ENCODE peak calls at places on chromosome 3, in six cellular contexts. One of them, this sample, is unnamed.

GRCh38 chr3:101509276-101509675 is 3.7 kb downstream of the SENP7 start:
- DNase-seq in GM12878: no peak
- DNase-seq in HepG2: no peak
- DNase-seq in SK-N-SH: no peak
- DNase-seq in H1: no peak
- DNase-seq in K562: no peak
- DNase-seq in this sample: no peak

GRCh38 chr3:78645628-78646310 is 1122.0 kb downstream of the ROBO1 start:
- DNase-seq in SK-N-SH: peak; percentile 36
- DNase-seq in H1: peak; percentile 23
- DNase-seq in GM12878: peak; percentile 39
- DNase-seq in HepG2: peak; percentile 78
- DNase-seq in K562: peak; percentile 35
- DNase-seq in this sample: peak; percentile 22

GRCh38 chr3:172034786-172035685 is 4.3 kb upstream of the FNDC3B start:
- DNase-seq in K562: peak; percentile 57
- DNase-seq in HepG2: no peak
- DNase-seq in SK-N-SH: peak; percentile 31
- DNase-seq in H1: no peak
- DNase-seq in GM12878: no peak
- DNase-seq in this sample: peak; percentile 26

GRCh38 chr3:147400111-147400510 is 6.2 kb downstream of the ZIC4 start:
- DNase-seq in GM12878: no peak
- DNase-seq in SK-N-SH: no peak
- DNase-seq in HepG2: no peak
- DNase-seq in H1: no peak
- DNase-seq in K562: no peak
- DNase-seq in this sample: no peak

GRCh38 chr3:159604151-159604581 is 384.5 kb upstream of the IL12A start:
- DNase-seq in SK-N-SH: no peak
- DNase-seq in K562: no peak
- DNase-seq in GM12878: no peak
- DNase-seq in H1: no peak
- DNase-seq in HepG2: no peak
- DNase-seq in this sample: no peak

GRCh38 chr3:187777331-187778046 is 32.2 kb upstream of the BCL6 start:
- DNase-seq in K562: no peak
- DNase-seq in GM12878: peak; percentile 46
- DNase-seq in SK-N-SH: no peak
- DNase-seq in H1: no peak
- DNase-seq in HepG2: no peak
- DNase-seq in this sample: peak; percentile 86

GRCh38 chr3:44439499-44440295 is 37.8 kb downstream of the ZNF445 start:
- DNase-seq in H1: no peak
- DNase-seq in K562: peak; percentile 94
- DNase-seq in HepG2: peak; percentile 97
- DNase-seq in SK-N-SH: peak; percentile 74
- DNase-seq in GM12878: peak; percentile 88
- DNase-seq in this sample: peak; percentile 99

GRCh38 chr3:75001330-75001729 is 386.9 kb upstream of the CNTN3 start:
- DNase-seq in SK-N-SH: peak; percentile 47
- DNase-seq in H1: no peak
- DNase-seq in GM12878: no peak
- DNase-seq in HepG2: peak; percentile 1
- DNase-seq in K562: no peak
- DNase-seq in this sample: no peak

GRCh38 chr3:172716476-172716875 is 5.6 kb upstream of the NCEH1 start:
- DNase-seq in GM12878: no peak
- DNase-seq in SK-N-SH: no peak
- DNase-seq in H1: no peak
- DNase-seq in K562: no peak
- DNase-seq in HepG2: no peak
- DNase-seq in this sample: peak; percentile 57

GRCh38 chr3:61378321-61378720 is 127.1 kb upstream of the FHIT start:
- DNase-seq in K562: no peak
- DNase-seq in GM12878: no peak
- DNase-seq in HepG2: no peak
- DNase-seq in SK-N-SH: no peak
- DNase-seq in H1: no peak
- DNase-seq in this sample: no peak

GRCh38 chr3:171156455-171157005 is 130.0 kb upstream of the SLC2A2 start:
- DNase-seq in K562: no peak
- DNase-seq in HepG2: peak; percentile 15
- DNase-seq in GM12878: no peak
- DNase-seq in SK-N-SH: no peak
- DNase-seq in H1: no peak
- DNase-seq in this sample: no peak

GRCh38 chr3:131338948-131339640 is 42.5 kb upstream of the NUDT16 start:
- DNase-seq in H1: no peak
- DNase-seq in K562: no peak
- DNase-seq in SK-N-SH: no peak
- DNase-seq in GM12878: no peak
- DNase-seq in HepG2: no peak
- DNase-seq in this sample: no peak

GRCh38 chr3:130929827-130930226 is 35.9 kb downstream of the ATP2C1 start:
- DNase-seq in SK-N-SH: peak; percentile 18
- DNase-seq in H1: no peak
- DNase-seq in K562: no peak
- DNase-seq in GM12878: no peak
- DNase-seq in HepG2: no peak
- DNase-seq in this sample: no peak

GRCh38 chr3:43394071-43394501 is 107.7 kb downstream of the SNRK start:
- DNase-seq in SK-N-SH: no peak
- DNase-seq in HepG2: no peak
- DNase-seq in H1: no peak
- DNase-seq in K562: no peak
- DNase-seq in GM12878: no peak
- DNase-seq in this sample: no peak

GRCh38 chr3:72820405-72820804 is 27.8 kb downstream of the SHQ1 start:
- DNase-seq in K562: no peak
- DNase-seq in HepG2: no peak
- DNase-seq in GM12878: no peak
- DNase-seq in H1: no peak
- DNase-seq in SK-N-SH: no peak
- DNase-seq in this sample: peak; percentile 23
- TF ChIP-seq GABPA in K562: no peak
- TF ChIP-seq GABPA in HepG2: no peak
- TF ChIP-seq GABPA in GM12878: no peak
- TF ChIP-seq GABPA in H1: no peak
- TF ChIP-seq GABPA in SK-N-SH: no peak
- TF ChIP-seq GABPA in this sample: no peak

GRCh38 chr3:6809349-6809748 is 51.6 kb upstream of the GRM7 start:
- DNase-seq in SK-N-SH: no peak
- DNase-seq in H1: no peak
- DNase-seq in K562: no peak
- DNase-seq in GM12878: no peak
- DNase-seq in HepG2: no peak
- DNase-seq in this sample: no peak

GRCh38 chr3:6803652-6804051 is 57.3 kb upstream of the GRM7 start:
- DNase-seq in SK-N-SH: no peak
- DNase-seq in K562: no peak
- DNase-seq in GM12878: no peak
- DNase-seq in HepG2: no peak
- DNase-seq in H1: no peak
- DNase-seq in this sample: no peak

GRCh38 chr3:6806991-6807390 is 53.9 kb upstream of the GRM7 start:
- DNase-seq in K562: no peak
- DNase-seq in SK-N-SH: no peak
- DNase-seq in HepG2: no peak
- DNase-seq in H1: no peak
- DNase-seq in GM12878: no peak
- DNase-seq in this sample: no peak

GRCh38 chr3:6805236-6805635 is 55.7 kb upstream of the GRM7 start:
- DNase-seq in SK-N-SH: no peak
- DNase-seq in K562: no peak
- DNase-seq in HepG2: no peak
- DNase-seq in GM12878: no peak
- DNase-seq in H1: no peak
- DNase-seq in this sample: no peak

GRCh38 chr3:6807967-6808588 is 52.8 kb upstream of the GRM7 start:
- DNase-seq in K562: no peak
- DNase-seq in GM12878: no peak
- DNase-seq in HepG2: no peak
- DNase-seq in SK-N-SH: no peak
- DNase-seq in H1: no peak
- DNase-seq in this sample: no peak
- TF ChIP-seq GABPA in K562: no peak
- TF ChIP-seq GABPA in GM12878: no peak
- TF ChIP-seq GABPA in HepG2: no peak
- TF ChIP-seq GABPA in SK-N-SH: no peak
- TF ChIP-seq GABPA in H1: no peak
- TF ChIP-seq GABPA in this sample: no peak

DNA sequence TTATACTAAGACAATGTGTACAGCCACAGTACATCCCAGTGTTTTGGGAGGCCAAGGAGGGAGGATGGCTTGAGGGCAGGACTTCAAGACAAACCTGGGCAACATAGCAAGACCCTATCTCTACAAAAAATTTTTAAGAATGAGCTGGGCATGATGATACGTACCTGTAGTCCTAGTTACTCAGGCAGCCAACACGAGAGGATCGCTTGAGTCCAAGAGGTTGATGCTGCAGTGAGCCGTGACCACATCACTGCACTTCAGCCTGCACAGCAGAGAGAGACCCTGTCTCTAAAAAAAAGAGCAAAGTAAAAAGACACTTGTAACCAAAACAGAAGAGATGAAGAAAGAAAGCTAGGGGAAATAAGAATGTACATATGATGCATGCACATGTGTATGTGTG is 38.5 kb downstream of the HES1 start:
- DNase-seq in K562: no peak
- DNase-seq in GM12878: no peak
- DNase-seq in H1: no peak
- DNase-seq in HepG2: no peak
- DNase-seq in SK-N-SH: no peak
- DNase-seq in this sample: no peak
- TF ChIP-seq GABPA in K562: no peak
- TF ChIP-seq GABPA in GM12878: no peak
- TF ChIP-seq GABPA in H1: no peak
- TF ChIP-seq GABPA in HepG2: no peak
- TF ChIP-seq GABPA in SK-N-SH: no peak
- TF ChIP-seq GABPA in this sample: no peak

DNA sequence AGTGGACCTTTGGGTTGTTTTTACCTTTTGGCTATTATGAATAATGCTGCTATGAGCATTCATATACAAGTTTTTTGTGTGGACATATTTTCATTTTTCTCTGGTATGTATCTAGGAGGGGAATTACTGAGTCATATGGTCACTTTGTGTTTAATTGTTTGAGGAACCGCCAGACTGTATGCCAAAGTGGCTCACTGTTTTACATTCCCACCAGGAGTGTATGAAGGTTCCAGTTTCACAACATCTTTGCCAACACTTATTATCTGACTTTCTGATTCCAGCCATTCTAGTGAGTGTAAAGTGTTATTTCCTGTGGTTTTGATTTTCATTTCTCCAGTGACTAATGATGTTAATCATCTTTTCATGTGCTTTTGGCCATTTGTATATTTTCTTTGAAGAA is 51.8 kb downstream of the CMTM7 start:
- DNase-seq in GM12878: no peak
- DNase-seq in SK-N-SH: no peak
- DNase-seq in HepG2: no peak
- DNase-seq in H1: no peak
- DNase-seq in K562: no peak
- DNase-seq in this sample: no peak
- TF ChIP-seq GABPA in GM12878: no peak
- TF ChIP-seq GABPA in SK-N-SH: no peak
- TF ChIP-seq GABPA in HepG2: no peak
- TF ChIP-seq GABPA in H1: no peak
- TF ChIP-seq GABPA in K562: no peak
- TF ChIP-seq GABPA in this sample: no peak